ENCODE peak calls at places on chromosomes 12 and 14, in seven cellular contexts. One of them, this sample, is unnamed.

GRCh38 chr14:72616294-72616693 is 277.6 kb downstream of the DPF3 start:
- DNase-seq in fibroblast of mammary gland: peak
- DNase-seq in stimulated activated CD4-positive, alpha-beta T cell treated with anti-CD3 and anti-CD28 coated beads, Interleukin-12 subunit alpha, Interleukin-12 subunit beta, amount 100 ng/mL, for 24 hours: no peak
- DNase-seq in activated T-cell treated with anti-CD3 and anti-CD28 coated beads for 1 hour: no peak
- DNase-seq in brain microvascular endothelial cell: peak
- DNase-seq in A172: no peak
- DNase-seq in IMR-90: peak
- DNase-seq in this sample: no peak

GRCh38 chr12:106976668-106977067 is 10.3 kb downstream of the MTERF2 start:
- DNase-seq in fibroblast of mammary gland: no peak
- DNase-seq in stimulated activated CD4-positive, alpha-beta T cell treated with anti-CD3 and anti-CD28 coated beads, Interleukin-12 subunit alpha, Interleukin-12 subunit beta, amount 100 ng/mL, for 24 hours: no peak
- DNase-seq in activated T-cell treated with anti-CD3 and anti-CD28 coated beads for 1 hour: no peak
- DNase-seq in brain microvascular endothelial cell: no peak
- DNase-seq in A172: no peak
- DNase-seq in IMR-90: peak
- DNase-seq in this sample: no peak

GRCh38 chr12:78887008-78887407 is 22.4 kb downstream of the SYT1 start:
- DNase-seq in fibroblast of mammary gland: peak
- DNase-seq in stimulated activated CD4-positive, alpha-beta T cell treated with anti-CD3 and anti-CD28 coated beads, Interleukin-12 subunit alpha, Interleukin-12 subunit beta, amount 100 ng/mL, for 24 hours: no peak
- DNase-seq in activated T-cell treated with anti-CD3 and anti-CD28 coated beads for 1 hour: no peak
- DNase-seq in brain microvascular endothelial cell: peak
- DNase-seq in A172: peak
- DNase-seq in IMR-90: peak
- DNase-seq in this sample: no peak

GRCh38 chr12:3600039-3600720 is 109.2 kb downstream of the PRMT8 start:
- DNase-seq in fibroblast of mammary gland: no peak
- DNase-seq in stimulated activated CD4-positive, alpha-beta T cell treated with anti-CD3 and anti-CD28 coated beads, Interleukin-12 subunit alpha, Interleukin-12 subunit beta, amount 100 ng/mL, for 24 hours: no peak
- DNase-seq in activated T-cell treated with anti-CD3 and anti-CD28 coated beads for 1 hour: no peak
- DNase-seq in brain microvascular endothelial cell: no peak
- DNase-seq in A172: no peak
- DNase-seq in IMR-90: no peak
- DNase-seq in this sample: no peak

GRCh38 chr14:104319489-104320241 is 181.3 kb downstream of the KIF26A start:
- DNase-seq in fibroblast of mammary gland: no peak
- DNase-seq in stimulated activated CD4-positive, alpha-beta T cell treated with anti-CD3 and anti-CD28 coated beads, Interleukin-12 subunit alpha, Interleukin-12 subunit beta, amount 100 ng/mL, for 24 hours: no peak
- DNase-seq in activated T-cell treated with anti-CD3 and anti-CD28 coated beads for 1 hour: no peak
- DNase-seq in brain microvascular endothelial cell: no peak
- DNase-seq in A172: no peak
- DNase-seq in IMR-90: no peak
- DNase-seq in this sample: no peak

GRCh38 chr14:50345891-50346422 is 33.8 kb downstream of the DMAC2L start:
- DNase-seq in fibroblast of mammary gland: no peak
- DNase-seq in stimulated activated CD4-positive, alpha-beta T cell treated with anti-CD3 and anti-CD28 coated beads, Interleukin-12 subunit alpha, Interleukin-12 subunit beta, amount 100 ng/mL, for 24 hours: no peak
- DNase-seq in activated T-cell treated with anti-CD3 and anti-CD28 coated beads for 1 hour: no peak
- DNase-seq in brain microvascular endothelial cell: no peak
- DNase-seq in A172: no peak
- DNase-seq in IMR-90: no peak
- DNase-seq in this sample: no peak

GRCh38 chr12:7369274-7369729 is 65.4 kb downstream of the ACSM4 start:
- DNase-seq in fibroblast of mammary gland: peak
- DNase-seq in stimulated activated CD4-positive, alpha-beta T cell treated with anti-CD3 and anti-CD28 coated beads, Interleukin-12 subunit alpha, Interleukin-12 subunit beta, amount 100 ng/mL, for 24 hours: no peak
- DNase-seq in activated T-cell treated with anti-CD3 and anti-CD28 coated beads for 1 hour: no peak
- DNase-seq in brain microvascular endothelial cell: peak
- DNase-seq in A172: peak
- DNase-seq in IMR-90: no peak
- DNase-seq in this sample: no peak

GRCh38 chr12:131986847-131987398 is 37.2 kb downstream of the EP400 start:
- DNase-seq in fibroblast of mammary gland: no peak
- DNase-seq in stimulated activated CD4-positive, alpha-beta T cell treated with anti-CD3 and anti-CD28 coated beads, Interleukin-12 subunit alpha, Interleukin-12 subunit beta, amount 100 ng/mL, for 24 hours: no peak
- DNase-seq in activated T-cell treated with anti-CD3 and anti-CD28 coated beads for 1 hour: no peak
- DNase-seq in brain microvascular endothelial cell: no peak
- DNase-seq in A172: no peak
- DNase-seq in IMR-90: no peak
- DNase-seq in this sample: no peak

GRCh38 chr14:35202195-35202594 is 79.8 kb downstream of the PRORP start:
- DNase-seq in fibroblast of mammary gland: no peak
- DNase-seq in stimulated activated CD4-positive, alpha-beta T cell treated with anti-CD3 and anti-CD28 coated beads, Interleukin-12 subunit alpha, Interleukin-12 subunit beta, amount 100 ng/mL, for 24 hours: no peak
- DNase-seq in activated T-cell treated with anti-CD3 and anti-CD28 coated beads for 1 hour: no peak
- DNase-seq in brain microvascular endothelial cell: no peak
- DNase-seq in A172: no peak
- DNase-seq in IMR-90: no peak
- DNase-seq in this sample: no peak

GRCh38 chr12:57836442-57837375 is 9.8 kb downstream of the CTDSP2 start:
- DNase-seq in fibroblast of mammary gland: peak
- DNase-seq in stimulated activated CD4-positive, alpha-beta T cell treated with anti-CD3 and anti-CD28 coated beads, Interleukin-12 subunit alpha, Interleukin-12 subunit beta, amount 100 ng/mL, for 24 hours: no peak
- DNase-seq in activated T-cell treated with anti-CD3 and anti-CD28 coated beads for 1 hour: no peak
- DNase-seq in brain microvascular endothelial cell: peak
- DNase-seq in A172: peak
- DNase-seq in IMR-90: peak
- DNase-seq in this sample: no peak

GRCh38 chr14:88621090-88621489 is 58.3 kb downstream of the ZC3H14 start:
- DNase-seq in fibroblast of mammary gland: no peak
- DNase-seq in stimulated activated CD4-positive, alpha-beta T cell treated with anti-CD3 and anti-CD28 coated beads, Interleukin-12 subunit alpha, Interleukin-12 subunit beta, amount 100 ng/mL, for 24 hours: no peak
- DNase-seq in activated T-cell treated with anti-CD3 and anti-CD28 coated beads for 1 hour: no peak
- DNase-seq in brain microvascular endothelial cell: no peak
- DNase-seq in A172: no peak
- DNase-seq in IMR-90: peak
- DNase-seq in this sample: no peak

GRCh38 chr14:23415821-23416480 is 7.9 kb upstream of the MYH6 start:
- DNase-seq in fibroblast of mammary gland: no peak
- DNase-seq in stimulated activated CD4-positive, alpha-beta T cell treated with anti-CD3 and anti-CD28 coated beads, Interleukin-12 subunit alpha, Interleukin-12 subunit beta, amount 100 ng/mL, for 24 hours: no peak
- DNase-seq in activated T-cell treated with anti-CD3 and anti-CD28 coated beads for 1 hour: no peak
- DNase-seq in brain microvascular endothelial cell: no peak
- DNase-seq in A172: no peak
- DNase-seq in IMR-90: no peak
- DNase-seq in this sample: no peak

GRCh38 chr12:75564821-75565220 is 53.4 kb upstream of the KRR1 start:
- DNase-seq in fibroblast of mammary gland: no peak
- DNase-seq in stimulated activated CD4-positive, alpha-beta T cell treated with anti-CD3 and anti-CD28 coated beads, Interleukin-12 subunit alpha, Interleukin-12 subunit beta, amount 100 ng/mL, for 24 hours: no peak
- DNase-seq in activated T-cell treated with anti-CD3 and anti-CD28 coated beads for 1 hour: no peak
- DNase-seq in brain microvascular endothelial cell: no peak
- DNase-seq in A172: no peak
- DNase-seq in IMR-90: no peak
- DNase-seq in this sample: no peak

GRCh38 chr12:6528539-6529235 is 5.6 kb upstream of the GAPDH start:
- DNase-seq in fibroblast of mammary gland: no peak
- DNase-seq in stimulated activated CD4-positive, alpha-beta T cell treated with anti-CD3 and anti-CD28 coated beads, Interleukin-12 subunit alpha, Interleukin-12 subunit beta, amount 100 ng/mL, for 24 hours: no peak
- DNase-seq in activated T-cell treated with anti-CD3 and anti-CD28 coated beads for 1 hour: no peak
- DNase-seq in brain microvascular endothelial cell: no peak
- DNase-seq in A172: no peak
- DNase-seq in IMR-90: no peak
- DNase-seq in this sample: no peak

GRCh38 chr12:15116073-15116472 is 105.1 kb downstream of the RERG start:
- DNase-seq in fibroblast of mammary gland: no peak
- DNase-seq in stimulated activated CD4-positive, alpha-beta T cell treated with anti-CD3 and anti-CD28 coated beads, Interleukin-12 subunit alpha, Interleukin-12 subunit beta, amount 100 ng/mL, for 24 hours: no peak
- DNase-seq in activated T-cell treated with anti-CD3 and anti-CD28 coated beads for 1 hour: no peak
- DNase-seq in brain microvascular endothelial cell: no peak
- DNase-seq in A172: no peak
- DNase-seq in IMR-90: no peak
- DNase-seq in this sample: no peak

GRCh38 chr12:83827860-83828259 is 1084.7 kb downstream of the SLC6A15 start:
- DNase-seq in fibroblast of mammary gland: peak
- DNase-seq in stimulated activated CD4-positive, alpha-beta T cell treated with anti-CD3 and anti-CD28 coated beads, Interleukin-12 subunit alpha, Interleukin-12 subunit beta, amount 100 ng/mL, for 24 hours: no peak
- DNase-seq in activated T-cell treated with anti-CD3 and anti-CD28 coated beads for 1 hour: no peak
- DNase-seq in brain microvascular endothelial cell: no peak
- DNase-seq in A172: peak
- DNase-seq in IMR-90: no peak
- DNase-seq in this sample: no peak

GRCh38 chr14:68686212-68686478 is 106.7 kb downstream of the ZFP36L1 start:
- DNase-seq in fibroblast of mammary gland: no peak
- DNase-seq in stimulated activated CD4-positive, alpha-beta T cell treated with anti-CD3 and anti-CD28 coated beads, Interleukin-12 subunit alpha, Interleukin-12 subunit beta, amount 100 ng/mL, for 24 hours: no peak
- DNase-seq in activated T-cell treated with anti-CD3 and anti-CD28 coated beads for 1 hour: no peak
- DNase-seq in brain microvascular endothelial cell: no peak
- DNase-seq in A172: no peak
- DNase-seq in IMR-90: no peak
- DNase-seq in this sample: no peak

GRCh38 chr12:96427269-96427729 is 27.1 kb upstream of the CDK17 start:
- DNase-seq in fibroblast of mammary gland: peak
- DNase-seq in stimulated activated CD4-positive, alpha-beta T cell treated with anti-CD3 and anti-CD28 coated beads, Interleukin-12 subunit alpha, Interleukin-12 subunit beta, amount 100 ng/mL, for 24 hours: no peak
- DNase-seq in activated T-cell treated with anti-CD3 and anti-CD28 coated beads for 1 hour: no peak
- DNase-seq in brain microvascular endothelial cell: peak
- DNase-seq in A172: peak
- DNase-seq in IMR-90: peak
- DNase-seq in this sample: no peak

GRCh38 chr12:103877934-103878510 is 37.0 kb upstream of the NT5DC3 start:
- DNase-seq in fibroblast of mammary gland: peak
- DNase-seq in stimulated activated CD4-positive, alpha-beta T cell treated with anti-CD3 and anti-CD28 coated beads, Interleukin-12 subunit alpha, Interleukin-12 subunit beta, amount 100 ng/mL, for 24 hours: peak
- DNase-seq in activated T-cell treated with anti-CD3 and anti-CD28 coated beads for 1 hour: peak
- DNase-seq in brain microvascular endothelial cell: peak
- DNase-seq in A172: peak
- DNase-seq in IMR-90: peak
- DNase-seq in this sample: peak

GRCh38 chr12:41437578-41437977 is 249.5 kb downstream of the PDZRN4 start:
- DNase-seq in fibroblast of mammary gland: no peak
- DNase-seq in stimulated activated CD4-positive, alpha-beta T cell treated with anti-CD3 and anti-CD28 coated beads, Interleukin-12 subunit alpha, Interleukin-12 subunit beta, amount 100 ng/mL, for 24 hours: no peak
- DNase-seq in activated T-cell treated with anti-CD3 and anti-CD28 coated beads for 1 hour: no peak
- DNase-seq in brain microvascular endothelial cell: no peak
- DNase-seq in A172: no peak
- DNase-seq in IMR-90: no peak
- DNase-seq in this sample: no peak

GRCh38 chr14:59331217-59331616 is 134.0 kb downstream of the GPR135 start:
- DNase-seq in fibroblast of mammary gland: no peak
- DNase-seq in stimulated activated CD4-positive, alpha-beta T cell treated with anti-CD3 and anti-CD28 coated beads, Interleukin-12 subunit alpha, Interleukin-12 subunit beta, amount 100 ng/mL, for 24 hours: no peak
- DNase-seq in activated T-cell treated with anti-CD3 and anti-CD28 coated beads for 1 hour: no peak
- DNase-seq in brain microvascular endothelial cell: no peak
- DNase-seq in A172: no peak
- DNase-seq in IMR-90: no peak
- DNase-seq in this sample: no peak

GRCh38 chr14:99651953-99652746 is 7.2 kb downstream of the HHIPL1 start:
- DNase-seq in fibroblast of mammary gland: no peak
- DNase-seq in stimulated activated CD4-positive, alpha-beta T cell treated with anti-CD3 and anti-CD28 coated beads, Interleukin-12 subunit alpha, Interleukin-12 subunit beta, amount 100 ng/mL, for 24 hours: no peak
- DNase-seq in activated T-cell treated with anti-CD3 and anti-CD28 coated beads for 1 hour: no peak
- DNase-seq in brain microvascular endothelial cell: no peak
- DNase-seq in A172: no peak
- DNase-seq in IMR-90: no peak
- DNase-seq in this sample: no peak

GRCh38 chr14:53233399-53233798 is 80.3 kb upstream of the DDHD1 start:
- DNase-seq in fibroblast of mammary gland: no peak
- DNase-seq in stimulated activated CD4-positive, alpha-beta T cell treated with anti-CD3 and anti-CD28 coated beads, Interleukin-12 subunit alpha, Interleukin-12 subunit beta, amount 100 ng/mL, for 24 hours: no peak
- DNase-seq in activated T-cell treated with anti-CD3 and anti-CD28 coated beads for 1 hour: no peak
- DNase-seq in brain microvascular endothelial cell: no peak
- DNase-seq in A172: no peak
- DNase-seq in IMR-90: no peak
- DNase-seq in this sample: no peak

GRCh38 chr12:63955831-63956685 is 111.6 kb downstream of the SRGAP1 start:
- DNase-seq in fibroblast of mammary gland: peak
- DNase-seq in stimulated activated CD4-positive, alpha-beta T cell treated with anti-CD3 and anti-CD28 coated beads, Interleukin-12 subunit alpha, Interleukin-12 subunit beta, amount 100 ng/mL, for 24 hours: no peak
- DNase-seq in activated T-cell treated with anti-CD3 and anti-CD28 coated beads for 1 hour: no peak
- DNase-seq in brain microvascular endothelial cell: peak
- DNase-seq in A172: no peak
- DNase-seq in IMR-90: peak
- DNase-seq in this sample: no peak

This sample was measured in activated CD4-positive, alpha-beta T cell treated with anti-CD3 and anti-CD28 coated beads, Interleukin-2, amount 50 U/mL, for 24 hours.